ENCODE peak calls at places on chromosomes 1 and 21, in seven cellular contexts. J is endothelial cell; Y is activated CD4-positive, CD25-positive, alpha-beta regulatory T cell treated with anti-CD3 and anti-CD28 coated beads, Interleukin-2, amount 50 U/mL, for 72 hours; X is CD4-positive, alpha-beta T cell; M is H4; Q is stimulated activated CD8-positive, alpha-beta memory T cell treated with anti-CD3 and anti-CD28 coated beads, Interleukin-15, amount 100 ng/mL, for 4 hours; K is epithelial cell of esophagus. I is an unnamed sample.

GRCh38 chr1:179744401-179745130 is 1.5 kb downstream of the FAM163A start:
- DNase-seq in J (no peak), Y (no peak), X (no peak), M (no peak), Q (no peak), K (no peak), I (no peak)

GRCh38 chr1:20600156-20600555 is 11.3 kb downstream of the CDA start:
- DNase-seq in J (no peak), Y (no peak), X (no peak), M (no peak), Q (no peak), K (peak; percentile 62), I (no peak)

GRCh38 chr1:156499703-156500577 is 635 bp downstream of the MEF2D start:
- DNase-seq in J (peak; percentile 55), Y (no peak), X (peak; percentile 27), M (no peak), Q (no peak), K (peak; percentile 14), I (no peak)

GRCh38 chr1:85200367-85200869 is 398 bp downstream of the SYDE2 start:
- DNase-seq in J (peak; percentile 42), Y (peak; percentile 36), X (peak; percentile 4), M (no peak), Q (no peak), K (peak; percentile 20), I (peak; percentile 36)

GRCh38 chr21:24076179-24076578 is 1531.1 kb downstream of the MRPL39 start:
- DNase-seq in J (no peak), Y (no peak), X (no peak), M (no peak), Q (no peak), K (no peak), I (no peak)

GRCh38 chr1:166822385-166822784 is 16.9 kb upstream of the POGK start:
- DNase-seq in J (no peak), Y (no peak), X (no peak), M (no peak), Q (no peak), K (no peak), I (no peak)

GRCh38 chr1:179121159-179121938 is 39.5 kb downstream of the TOR3A start:
- DNase-seq in J (no peak), Y (no peak), X (peak; percentile 22), M (peak; percentile 15), Q (no peak), K (peak; percentile 43), I (no peak)

GRCh38 chr1:58246549-58246948 is 300.0 kb downstream of the OMA1 start:
- DNase-seq in J (no peak), Y (no peak), X (no peak), M (no peak), Q (no peak), K (no peak), I (no peak)

GRCh38 chr1:174815474-174815908 is 184.3 kb upstream of the CACYBP start:
- DNase-seq in J (no peak), Y (no peak), X (no peak), M (no peak), Q (no peak), K (no peak), I (no peak)

GRCh38 chr1:232880354-232880753 is 70.1 kb upstream of the NTPCR start:
- DNase-seq in J (peak; percentile 36), Y (no peak), X (no peak), M (peak; percentile 24), Q (no peak), K (peak; percentile 61), I (no peak)

GRCh38 chr1:93078935-93079654 is at the start of gene MTF2:
- DNase-seq in J (peak; percentile 98), Y (peak; percentile 92), X (peak; percentile 90), M (peak; percentile 87), Q (peak; percentile 89), K (peak; percentile 97), I (peak; percentile 96)

GRCh38 chr1:43901562-43901961 is 32.0 kb upstream of the ARTN start:
- DNase-seq in J (no peak), Y (no peak), X (no peak), M (no peak), Q (no peak), K (no peak), I (no peak)

GRCh38 chr1:170547255-170547654 is 15.3 kb downstream of the GORAB start:
- DNase-seq in J (no peak), Y (no peak), X (no peak), M (no peak), Q (no peak), K (no peak), I (no peak)

GRCh38 chr1:93056214-93056613 is 22.9 kb upstream of the MTF2 start:
- DNase-seq in J (peak; percentile 63), Y (no peak), X (no peak), M (no peak), Q (no peak), K (peak; percentile 49), I (no peak)

GRCh38 chr1:217418241-217418840 is 212.5 kb downstream of the GPATCH2 start:
- DNase-seq in J (no peak), Y (no peak), X (no peak), M (no peak), Q (no peak), K (no peak), I (no peak)

GRCh38 chr1:186498695-186499389 is 37.9 kb upstream of the PDC start:
- DNase-seq in J (no peak), Y (no peak), X (no peak), M (no peak), Q (no peak), K (peak; percentile 86), I (no peak)

GRCh38 chr1:207811920-207812720 is 60.3 kb downstream of the CD46 start:
- DNase-seq in J (peak; percentile 62), Y (peak; percentile 28), X (no peak), M (peak; percentile 65), Q (no peak), K (no peak), I (no peak)

GRCh38 chr21:44875341-44875740 is 1.9 kb upstream of the PTTG1IP start:
- DNase-seq in J (no peak), Y (no peak), X (no peak), M (no peak), Q (no peak), K (peak; percentile 77), I (no peak)

GRCh38 chr1:115076384-115076906 is 12.9 kb downstream of the TSPAN2 start:
- DNase-seq in J (no peak), Y (no peak), X (no peak), M (no peak), Q (no peak), K (peak; percentile 40), I (no peak)

GRCh38 chr1:247373721-247374141 is 42.1 kb upstream of the ZNF496 start:
- DNase-seq in J (peak; percentile 60), Y (peak; percentile 32), X (peak; percentile 25), M (no peak), Q (peak; percentile 4), K (peak; percentile 55), I (peak; percentile 30)

I was measured in neuronal stem cell.